ENCODE peak calls at places on chromosomes 12 and 14, in four cellular contexts. One of them, this sample, is unnamed.

GRCh38 chr12:66055837-66056319 is 74.7 kb downstream of the LLPH start:
- DNase-seq in prostate gland: peak; percentile 7
- DNase-seq in lower leg skin: no peak
- DNase-seq in coronary artery: no peak
- DNase-seq in this sample: no peak

GRCh38 chr12:47318963-47319362 is 239.2 kb upstream of the AMIGO2 start:
- DNase-seq in prostate gland: no peak
- DNase-seq in lower leg skin: no peak
- DNase-seq in coronary artery: no peak
- DNase-seq in this sample: no peak

GRCh38 chr14:44607701-44608100 is 100.6 kb upstream of the FSCB start:
- DNase-seq in prostate gland: no peak
- DNase-seq in lower leg skin: no peak
- DNase-seq in coronary artery: no peak
- DNase-seq in this sample: no peak

GRCh38 chr12:115473257-115473956 is 789.4 kb upstream of the TBX3 start:
- DNase-seq in prostate gland: peak; percentile 85
- DNase-seq in lower leg skin: no peak
- DNase-seq in coronary artery: no peak
- DNase-seq in this sample: no peak

GRCh38 chr14:52015411-52016030 is 26.2 kb downstream of the RTRAF start:
- DNase-seq in prostate gland: no peak
- DNase-seq in lower leg skin: no peak
- DNase-seq in coronary artery: no peak
- DNase-seq in this sample: peak; percentile 66

GRCh38 chr12:43147893-43148292 is 404.1 kb downstream of the ADAMTS20 start:
- DNase-seq in prostate gland: no peak
- DNase-seq in lower leg skin: no peak
- DNase-seq in coronary artery: no peak
- DNase-seq in this sample: no peak

GRCh38 chr12:69435644-69436043 is 34.5 kb upstream of the FRS2 start:
- DNase-seq in prostate gland: no peak
- DNase-seq in lower leg skin: no peak
- DNase-seq in coronary artery: no peak
- DNase-seq in this sample: no peak

GRCh38 chr14:91998667-91999570 is 40.9 kb downstream of the TRIP11 start:
- DNase-seq in prostate gland: no peak
- DNase-seq in lower leg skin: no peak
- DNase-seq in coronary artery: no peak
- DNase-seq in this sample: no peak

GRCh38 chr12:10214877-10215267 is 2.2 kb downstream of the GABARAPL1 start:
- DNase-seq in prostate gland: no peak
- DNase-seq in lower leg skin: no peak
- DNase-seq in coronary artery: no peak
- DNase-seq in this sample: no peak

GRCh38 chr12:45223868-45224267 is 8.0 kb downstream of the ANO6 start:
- DNase-seq in prostate gland: no peak
- DNase-seq in lower leg skin: no peak
- DNase-seq in coronary artery: no peak
- DNase-seq in this sample: no peak

GRCh38 chr14:103099081-103099732 is 4.7 kb downstream of the EXOC3L4 start:
- DNase-seq in prostate gland: no peak
- DNase-seq in lower leg skin: no peak
- DNase-seq in coronary artery: no peak
- DNase-seq in this sample: no peak

DNA sequence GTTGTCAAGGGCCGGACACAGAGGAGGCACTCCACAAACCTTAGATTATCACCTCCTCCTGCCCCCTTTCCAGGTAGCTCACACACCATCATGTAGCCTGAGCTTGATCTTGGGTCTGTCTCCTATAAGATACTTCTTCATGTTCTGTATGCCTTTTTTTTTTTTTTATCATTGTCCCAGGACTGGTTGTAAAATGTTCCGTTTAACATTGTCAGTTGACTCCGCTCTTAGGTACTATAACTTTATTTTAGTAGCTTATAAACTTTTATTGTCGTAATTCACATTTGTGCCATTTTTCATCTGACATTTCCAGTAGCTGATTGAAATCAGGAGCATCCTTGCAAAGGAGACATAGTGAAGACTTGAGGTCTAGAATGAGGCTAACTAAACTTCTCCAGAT is 79.9 kb downstream of the SLC15A5 start:
- DNase-seq in prostate gland: no peak
- DNase-seq in lower leg skin: no peak
- DNase-seq in coronary artery: no peak
- DNase-seq in this sample: no peak
- TF ChIP-seq CTCF in prostate gland: no peak
- TF ChIP-seq CTCF in lower leg skin: no peak
- TF ChIP-seq CTCF in coronary artery: no peak
- TF ChIP-seq CTCF in this sample: no peak

GRCh38 chr14:88535149-88535548 is 19.7 kb downstream of the PTPN21 start:
- DNase-seq in prostate gland: no peak
- DNase-seq in lower leg skin: no peak
- DNase-seq in coronary artery: no peak
- DNase-seq in this sample: no peak
- TF ChIP-seq CTCF in prostate gland: no peak
- TF ChIP-seq CTCF in lower leg skin: no peak
- TF ChIP-seq CTCF in coronary artery: no peak
- TF ChIP-seq CTCF in this sample: no peak

GRCh38 chr14:25034803-25035681 is 14.9 kb downstream of the STXBP6 start:
- DNase-seq in prostate gland: no peak
- DNase-seq in lower leg skin: no peak
- DNase-seq in coronary artery: no peak
- DNase-seq in this sample: no peak
- TF ChIP-seq CTCF in prostate gland: no peak
- TF ChIP-seq CTCF in lower leg skin: no peak
- TF ChIP-seq CTCF in coronary artery: no peak
- TF ChIP-seq CTCF in this sample: no peak

GRCh38 chr12:99680276-99680675 is 32.7 kb downstream of the GARIN6 start:
- DNase-seq in prostate gland: no peak
- DNase-seq in lower leg skin: no peak
- DNase-seq in coronary artery: no peak
- DNase-seq in this sample: no peak
- TF ChIP-seq CTCF in prostate gland: no peak
- TF ChIP-seq CTCF in lower leg skin: no peak
- TF ChIP-seq CTCF in coronary artery: no peak
- TF ChIP-seq CTCF in this sample: no peak

GRCh38 chr14:28142400-28143015 is 624.1 kb upstream of the FOXG1 start:
- DNase-seq in prostate gland: no peak
- DNase-seq in lower leg skin: no peak
- DNase-seq in coronary artery: no peak
- DNase-seq in this sample: no peak
- TF ChIP-seq CTCF in prostate gland: no peak
- TF ChIP-seq CTCF in lower leg skin: no peak
- TF ChIP-seq CTCF in coronary artery: no peak
- TF ChIP-seq CTCF in this sample: peak; percentile 49

GRCh38 chr14:71932229-71932951 is at the start of gene RGS6:
- DNase-seq in prostate gland: peak; percentile 4
- DNase-seq in lower leg skin: no peak
- DNase-seq in coronary artery: no peak
- DNase-seq in this sample: no peak
- TF ChIP-seq CTCF in prostate gland: peak; percentile 7
- TF ChIP-seq CTCF in lower leg skin: no peak
- TF ChIP-seq CTCF in coronary artery: no peak
- TF ChIP-seq CTCF in this sample: no peak

This sample was measured in dorsolateral prefrontal cortex.